ENCODE peak calls at places on chromosomes 6 and 20, in four cellular contexts. One of them, this sample, is unnamed.

GRCh38 chr6:5084787-5085637 is at the start of gene PPP1R3G:
- DNase-seq in DND-41: no peak
- DNase-seq in right lobe of liver: peak
- DNase-seq in left lung: peak
- DNase-seq in this sample: no peak

GRCh38 chr6:44133003-44133931 is 5.9 kb downstream of the TMEM63B start:
- DNase-seq in DND-41: no peak
- DNase-seq in right lobe of liver: no peak
- DNase-seq in left lung: no peak
- DNase-seq in this sample: no peak

GRCh38 chr6:23754197-23754596 is 371.8 kb upstream of the NRSN1 start:
- DNase-seq in DND-41: no peak
- DNase-seq in right lobe of liver: no peak
- DNase-seq in left lung: no peak
- DNase-seq in this sample: no peak

GRCh38 chr20:59835448-59836395 is 97.7 kb downstream of the SYCP2 start:
- DNase-seq in DND-41: peak
- DNase-seq in right lobe of liver: no peak
- DNase-seq in left lung: no peak
- DNase-seq in this sample: peak

GRCh38 chr6:4776967-4777925 is 1.0 kb downstream of the CDYL start:
- DNase-seq in DND-41: peak
- DNase-seq in right lobe of liver: no peak
- DNase-seq in left lung: no peak
- DNase-seq in this sample: peak

GRCh38 chr20:18511566-18511965 is 3.8 kb downstream of the SEC23B start:
- DNase-seq in DND-41: no peak
- DNase-seq in right lobe of liver: no peak
- DNase-seq in left lung: no peak
- DNase-seq in this sample: no peak

GRCh38 chr6:144149558-144149893 is 791 bp upstream of the STX11 start:
- DNase-seq in DND-41: no peak
- DNase-seq in right lobe of liver: no peak
- DNase-seq in left lung: peak
- DNase-seq in this sample: no peak

GRCh38 chr6:32151885-32152311 is at the start of gene PRRT1:
- DNase-seq in DND-41: no peak
- DNase-seq in right lobe of liver: no peak
- DNase-seq in left lung: no peak
- DNase-seq in this sample: no peak

GRCh38 chr6:33021917-33022316 is 12.5 kb upstream of the HLA-DOA start:
- DNase-seq in DND-41: no peak
- DNase-seq in right lobe of liver: no peak
- DNase-seq in left lung: peak
- DNase-seq in this sample: no peak

GRCh38 chr20:3248167-3248992 is 9.4 kb upstream of the SLC4A11 start:
- DNase-seq in DND-41: no peak
- DNase-seq in right lobe of liver: no peak
- DNase-seq in left lung: peak
- DNase-seq in this sample: no peak

GRCh38 chr6:43076928-43077809 is 1.1 kb downstream of the PTK7 start:
- DNase-seq in DND-41: peak
- DNase-seq in right lobe of liver: no peak
- DNase-seq in left lung: peak
- DNase-seq in this sample: no peak

GRCh38 chr6:138970159-138970558 is 17.9 kb downstream of the REPS1 start:
- DNase-seq in DND-41: no peak
- DNase-seq in right lobe of liver: no peak
- DNase-seq in left lung: no peak
- DNase-seq in this sample: no peak

GRCh38 chr6:126701799-126702198 is 361.9 kb downstream of the CENPW start:
- DNase-seq in DND-41: no peak
- DNase-seq in right lobe of liver: no peak
- DNase-seq in left lung: no peak
- DNase-seq in this sample: peak

GRCh38 chr20:32621071-32621913 is 36.2 kb upstream of the NOL4L start:
- DNase-seq in DND-41: no peak
- DNase-seq in right lobe of liver: no peak
- DNase-seq in left lung: no peak
- DNase-seq in this sample: no peak

GRCh38 chr20:58008413-58008812 is 220.0 kb downstream of the ANKRD60 start:
- DNase-seq in DND-41: no peak
- DNase-seq in right lobe of liver: no peak
- DNase-seq in left lung: no peak
- DNase-seq in this sample: no peak

GRCh38 chr20:22974354-22974753 is 60.8 kb upstream of the SSTR4 start:
- DNase-seq in DND-41: no peak
- DNase-seq in right lobe of liver: no peak
- DNase-seq in left lung: no peak
- DNase-seq in this sample: no peak

GRCh38 chr6:169115632-169116031 is 138.0 kb downstream of the THBS2 start:
- DNase-seq in DND-41: no peak
- DNase-seq in right lobe of liver: no peak
- DNase-seq in left lung: no peak
- DNase-seq in this sample: no peak

GRCh38 chr6:169117663-169118062 is 136.0 kb downstream of the THBS2 start:
- DNase-seq in DND-41: no peak
- DNase-seq in right lobe of liver: no peak
- DNase-seq in left lung: no peak
- DNase-seq in this sample: no peak

GRCh38 chr6:169119669-169120068 is 134.0 kb downstream of the THBS2 start:
- DNase-seq in DND-41: no peak
- DNase-seq in right lobe of liver: no peak
- DNase-seq in left lung: no peak
- DNase-seq in this sample: no peak

GRCh38 chr6:169118346-169118830 is 135.3 kb downstream of the THBS2 start:
- DNase-seq in DND-41: no peak
- DNase-seq in right lobe of liver: no peak
- DNase-seq in left lung: no peak
- DNase-seq in this sample: no peak

DNA sequence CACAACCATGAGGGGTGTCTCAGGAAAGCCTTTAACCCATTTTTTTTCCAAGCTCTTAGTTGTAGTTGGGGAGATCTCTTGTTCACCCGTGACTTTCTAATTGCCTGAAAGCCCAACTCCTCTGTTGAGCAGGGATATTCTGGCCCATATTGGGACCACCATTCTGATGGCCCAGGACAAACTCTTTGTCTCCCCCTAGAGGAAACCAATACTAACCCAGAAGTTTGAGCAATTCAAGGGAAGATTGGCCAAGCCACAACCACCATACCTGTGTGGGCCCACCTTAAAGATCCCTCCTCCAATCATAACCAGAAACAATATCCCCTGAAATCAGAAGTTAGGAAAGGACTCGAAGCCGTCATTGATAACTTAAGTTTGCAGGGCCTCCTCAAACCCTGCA is 132.6 kb downstream of the THBS2 start:
- DNase-seq in DND-41: no peak
- DNase-seq in right lobe of liver: no peak
- DNase-seq in left lung: no peak
- DNase-seq in this sample: no peak
- TF ChIP-seq CTCF in DND-41: peak
- TF ChIP-seq CTCF in right lobe of liver: no peak
- TF ChIP-seq CTCF in left lung: no peak
- TF ChIP-seq CTCF in this sample: peak

GRCh38 chr6:113287396-113287795 is 569.7 kb upstream of the MARCKS start:
- DNase-seq in DND-41: no peak
- DNase-seq in right lobe of liver: no peak
- DNase-seq in left lung: no peak
- DNase-seq in this sample: no peak

GRCh38 chr6:113293106-113293505 is 564.0 kb upstream of the MARCKS start:
- DNase-seq in DND-41: no peak
- DNase-seq in right lobe of liver: no peak
- DNase-seq in left lung: no peak
- DNase-seq in this sample: no peak

GRCh38 chr6:113290684-113291083 is 566.5 kb upstream of the MARCKS start:
- DNase-seq in DND-41: no peak
- DNase-seq in right lobe of liver: no peak
- DNase-seq in left lung: no peak
- DNase-seq in this sample: no peak

GRCh38 chr6:113291751-113292445 is 565.2 kb upstream of the MARCKS start:
- DNase-seq in DND-41: no peak
- DNase-seq in right lobe of liver: no peak
- DNase-seq in left lung: no peak
- DNase-seq in this sample: peak

DNA sequence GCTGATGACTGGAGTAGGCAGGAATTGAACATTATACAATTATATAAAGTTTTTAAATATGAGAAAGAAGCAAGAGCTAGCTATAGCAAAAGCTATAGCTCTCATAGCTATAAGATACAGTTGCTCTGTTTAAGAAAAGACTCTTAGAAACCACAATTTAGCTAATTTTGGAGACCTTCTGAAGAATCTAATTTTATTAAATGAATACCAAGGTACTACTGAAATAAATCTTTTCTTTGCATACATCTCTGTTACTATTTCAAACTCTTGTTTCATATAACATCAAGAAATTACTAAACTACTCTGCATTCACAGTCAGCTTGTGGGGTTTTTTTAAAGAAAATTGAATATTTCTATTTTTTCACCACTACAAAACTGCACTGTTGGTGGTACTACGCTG is 568.7 kb upstream of the MARCKS start:
- DNase-seq in DND-41: no peak
- DNase-seq in right lobe of liver: no peak
- DNase-seq in left lung: no peak
- DNase-seq in this sample: no peak
- H3K4me3 ChIP-seq in DND-41: no peak
- H3K4me3 ChIP-seq in right lobe of liver: no peak
- H3K4me3 ChIP-seq in left lung: no peak
- H3K4me3 ChIP-seq in this sample: no peak

DNA sequence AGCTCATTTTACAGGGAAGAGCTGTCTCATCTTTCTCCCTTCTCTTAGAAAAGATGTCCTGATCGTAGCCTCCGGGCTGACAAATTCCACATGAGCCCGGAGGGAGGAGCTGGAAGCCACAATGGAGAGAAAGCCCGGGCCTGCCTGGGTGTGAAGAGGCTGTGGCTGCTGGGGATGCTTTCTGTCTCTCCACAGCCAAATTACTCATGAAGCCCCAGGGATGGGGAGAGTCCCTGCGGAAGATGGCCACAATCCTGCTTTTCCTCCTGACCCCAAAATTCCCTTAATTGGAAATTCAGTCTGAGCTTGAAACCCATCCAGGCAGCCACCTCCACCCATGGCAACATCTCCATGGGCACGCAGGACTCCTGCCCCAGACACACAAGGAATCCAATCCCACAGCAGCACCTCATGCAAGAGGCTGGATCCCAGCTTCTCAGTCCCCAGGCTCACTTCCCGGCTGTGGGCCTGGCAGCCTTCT is 32.4 kb downstream of the JPH2 start:
- DNase-seq in DND-41: no peak
- DNase-seq in right lobe of liver: no peak
- DNase-seq in left lung: no peak
- DNase-seq in this sample: no peak
- TF ChIP-seq CTCF in DND-41: no peak
- TF ChIP-seq CTCF in right lobe of liver: no peak
- TF ChIP-seq CTCF in left lung: no peak
- TF ChIP-seq CTCF in this sample: no peak

GRCh38 chr6:149484733-149485700 is at the start of gene ZC3H12D:
- DNase-seq in DND-41: peak
- DNase-seq in right lobe of liver: no peak
- DNase-seq in left lung: peak
- DNase-seq in this sample: peak

GRCh38 chr6:149483302-149483701 is 1.5 kb downstream of the ZC3H12D start:
- DNase-seq in DND-41: no peak
- DNase-seq in right lobe of liver: no peak
- DNase-seq in left lung: no peak
- DNase-seq in this sample: no peak

GRCh38 chr6:149483849-149484635 is 772 bp downstream of the ZC3H12D start:
- DNase-seq in DND-41: no peak
- DNase-seq in right lobe of liver: no peak
- DNase-seq in left lung: no peak
- DNase-seq in this sample: no peak

GRCh38 chr6:149480502-149481280 is 4.1 kb downstream of the ZC3H12D start:
- DNase-seq in DND-41: no peak
- DNase-seq in right lobe of liver: no peak
- DNase-seq in left lung: no peak
- DNase-seq in this sample: no peak

GRCh38 chr6:149482542-149483261 is 2.1 kb downstream of the ZC3H12D start:
- DNase-seq in DND-41: no peak
- DNase-seq in right lobe of liver: no peak
- DNase-seq in left lung: no peak
- DNase-seq in this sample: no peak
- H3K4me3 ChIP-seq in DND-41: no peak
- H3K4me3 ChIP-seq in right lobe of liver: no peak
- H3K4me3 ChIP-seq in left lung: no peak
- H3K4me3 ChIP-seq in this sample: no peak

DNA sequence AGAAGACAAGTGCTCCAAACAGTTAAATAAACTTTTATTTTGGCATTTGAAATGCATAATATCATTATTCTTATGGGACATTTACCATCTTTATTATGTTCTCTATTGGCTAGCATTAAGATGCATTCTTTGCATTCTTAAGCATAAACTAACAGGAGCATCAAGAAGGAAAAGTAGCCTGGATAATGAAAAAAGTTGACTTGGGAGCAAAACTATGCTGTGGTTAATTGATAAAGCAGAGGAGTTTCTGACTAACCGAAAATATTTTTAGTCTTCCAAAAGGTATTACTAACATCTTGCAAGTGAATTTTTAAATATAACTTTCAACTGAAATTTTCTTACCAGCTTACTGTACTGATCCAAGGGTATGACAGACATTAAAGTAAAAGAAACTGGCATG is 140.3 kb downstream of the FLRT3 start:
- DNase-seq in DND-41: no peak
- DNase-seq in right lobe of liver: no peak
- DNase-seq in left lung: no peak
- DNase-seq in this sample: peak
- TF ChIP-seq CTCF in DND-41: no peak
- TF ChIP-seq CTCF in right lobe of liver: no peak
- TF ChIP-seq CTCF in left lung: no peak
- TF ChIP-seq CTCF in this sample: no peak

This sample was measured in astrocyte of the cerebellum.